ENCODE peak calls at places on chromosomes 12 and 14, in nine cellular contexts. K is cerebellar cortex; W is foreskin melanocyte; B is mesenchymal stem cell; T is spleen; G is stimulated activated CD4-positive, alpha-beta T cell treated with anti-CD3 and anti-CD28 coated beads, Interleukin-1b, Interleukin-23, amount 100 ng/mL, for 1 hour; Y is testis; S is left colon; V is body of pancreas. L is an unnamed sample.

GRCh38 chr14:97407701-97408407 is 610.7 kb downstream of the VRK1 start:
- DNase-seq in Y (no peak), V (no peak), S (no peak), T (no peak), W (no peak), B (no peak), G (no peak), K (no peak), L (no peak)

GRCh38 chr12:51028811-51029146 is 2.6 kb upstream of the SLC11A2 start:
- DNase-seq in G (no peak), T (no peak), K (no peak), V (no peak), B (peak; percentile 26), S (no peak), Y (no peak), W (no peak), L (no peak)

GRCh38 chr14:99549684-99550083 is 54.3 kb downstream of the CCDC85C start:
- DNase-seq in T (no peak), Y (peak; percentile 64), S (no peak), B (no peak), G (no peak), K (no peak), V (no peak), W (no peak), L (no peak)

GRCh38 chr12:57229041-57229633 is 374 bp upstream of the SHMT2 start:
- DNase-seq in V (no peak), Y (no peak), W (no peak), G (no peak), T (no peak), B (peak; percentile 50), S (no peak), K (peak; percentile 54), L (no peak)

GRCh38 chr12:3000548-3001275 is 41.5 kb downstream of the TEAD4 start:
- DNase-seq in S (no peak), Y (no peak), K (no peak), V (peak; percentile 71), G (no peak), T (no peak), B (peak; percentile 14), W (no peak), L (no peak)

GRCh38 chr12:6536894-6537579 is 2.7 kb downstream of the GAPDH start:
- DNase-seq in K (peak; percentile 22), W (no peak), B (peak; percentile 33), G (no peak), S (no peak), V (no peak), Y (no peak), T (no peak), L (no peak)

GRCh38 chr12:113837059-113837458 is 129.1 kb downstream of the RBM19 start:
- DNase-seq in K (no peak), Y (no peak), S (no peak), V (no peak), G (no peak), T (no peak), B (no peak), W (no peak), L (no peak)

GRCh38 chr14:28381656-28382055 is 384.9 kb upstream of the FOXG1 start:
- DNase-seq in Y (no peak), B (no peak), W (no peak), T (no peak), K (no peak), S (no peak), G (no peak), V (no peak), L (no peak)

GRCh38 chr14:50067723-50068495 is 48.5 kb downstream of the VCPKMT start:
- DNase-seq in K (no peak), G (no peak), Y (no peak), W (no peak), T (peak; percentile 29), V (peak; percentile 56), S (no peak), B (no peak), L (no peak)

GRCh38 chr14:51552275-51552674 is 99.4 kb upstream of the FRMD6 start:
- DNase-seq in G (no peak), V (no peak), Y (no peak), K (no peak), T (no peak), W (no peak), B (no peak), S (no peak), L (no peak)

GRCh38 chr12:108798551-108799221 is 58.7 kb downstream of the SSH1 start:
- DNase-seq in B (peak; percentile 53), W (no peak), S (no peak), G (no peak), K (peak; percentile 68), Y (no peak), V (no peak), T (peak; percentile 51), L (no peak)

GRCh38 chr12:124764870-124765570 is 98.6 kb downstream of the SCARB1 start:
- DNase-seq in S (no peak), Y (no peak), V (peak; percentile 55), B (peak; percentile 100), G (no peak), K (no peak), T (no peak), W (peak; percentile 49), L (no peak)

GRCh38 chr14:22039938-22040780 is 366.5 kb upstream of the OR4E1 start:
- DNase-seq in K (no peak), Y (no peak), B (peak; percentile 1), S (peak; percentile 10), W (peak; percentile 10), V (no peak), G (no peak), T (no peak), L (no peak)

GRCh38 chr14:91352101-91352500 is 65.5 kb downstream of the CCDC88C start:
- DNase-seq in G (no peak), B (no peak), T (peak; percentile 74), S (no peak), W (no peak), V (no peak), Y (peak; percentile 47), K (no peak), L (no peak)

GRCh38 chr14:81453166-81453766 is 53.1 kb upstream of the STON2 start:
- DNase-seq in V (peak; percentile 63), G (peak; percentile 12), S (peak; percentile 59), Y (peak; percentile 69), T (no peak), B (peak; percentile 48), K (peak; percentile 64), W (peak; percentile 45), L (peak; percentile 69)

GRCh38 chr12:122841544-122842321 is 6.5 kb downstream of the HIP1R start:
- DNase-seq in V (peak; percentile 52), B (peak; percentile 84), G (no peak), K (no peak), S (no peak), Y (no peak), W (no peak), T (no peak), L (no peak)

GRCh38 chr12:43786899-43787693 is 19.0 kb downstream of the TWF1 start:
- DNase-seq in Y (no peak), B (no peak), S (no peak), V (no peak), W (no peak), T (no peak), K (no peak), G (no peak), L (no peak)

GRCh38 chr12:122946690-122947271 is 19.5 kb downstream of the ABCB9 start:
- DNase-seq in S (peak; percentile 78), W (peak; percentile 100), B (peak; percentile 100), T (peak; percentile 88), G (peak; percentile 42), Y (peak; percentile 63), V (peak; percentile 86), K (peak; percentile 62), L (peak; percentile 75)

GRCh38 chr12:1927751-1928351 is 9.4 kb upstream of the CACNA2D4 start:
- DNase-seq in S (no peak), T (peak; percentile 73), B (no peak), K (peak; percentile 32), V (no peak), Y (peak; percentile 16), G (no peak), W (no peak), L (no peak)

GRCh38 chr12:19045421-19045820 is 84.1 kb upstream of the PLEKHA5 start:
- DNase-seq in T (no peak), G (no peak), Y (no peak), B (peak; percentile 28), K (no peak), S (no peak), V (no peak), W (no peak), L (no peak)

GRCh38 chr14:22657861-22658260 is 13.7 kb upstream of the OR6J1 start:
- DNase-seq in Y (no peak), S (no peak), B (peak; percentile 58), K (peak; percentile 38), W (no peak), G (no peak), T (no peak), V (peak; percentile 10), L (peak; percentile 36)

GRCh38 chr12:1920971-1921370 is 2.5 kb upstream of the CACNA2D4 start:
- DNase-seq in Y (peak; percentile 29), W (no peak), T (peak; percentile 91), B (no peak), K (no peak), G (no peak), S (no peak), V (no peak), L (peak; percentile 26)

GRCh38 chr14:20986811-20987210 is 3.0 kb upstream of the METTL17 start:
- DNase-seq in V (peak; percentile 25), S (no peak), G (no peak), Y (no peak), B (peak; percentile 91), T (no peak), W (peak; percentile 67), K (no peak), L (no peak)

GRCh38 chr12:47763481-47764344 is 5.0 kb upstream of the RAPGEF3 start:
- DNase-seq in W (no peak), K (no peak), T (no peak), G (no peak), V (no peak), B (no peak), S (no peak), Y (no peak), L (no peak)

GRCh38 chr14:103030741-103031565 is 26.4 kb downstream of the CDC42BPB start:
- DNase-seq in Y (no peak), T (peak; percentile 33), V (no peak), G (no peak), W (no peak), B (peak; percentile 28), K (no peak), S (no peak), L (no peak)

GRCh38 chr14:60226296-60226695 is 22.7 kb upstream of the PPM1A start:
- DNase-seq in B (no peak), S (no peak), Y (no peak), T (no peak), G (no peak), V (no peak), K (no peak), W (no peak), L (no peak)

GRCh38 chr12:20421338-20421890 is 53.1 kb downstream of the PDE3A start:
- DNase-seq in G (no peak), K (no peak), V (no peak), W (no peak), Y (no peak), T (no peak), S (peak; percentile 49), B (no peak), L (peak; percentile 2)

GRCh38 chr12:57093412-57094193 is 4.7 kb downstream of the NAB2 start:
- DNase-seq in B (peak; percentile 87), S (peak; percentile 67), G (no peak), V (peak; percentile 67), T (peak; percentile 89), W (peak; percentile 68), Y (peak; percentile 81), K (peak; percentile 72), L (peak; percentile 88)

GRCh38 chr12:101794574-101794973 is 36.2 kb downstream of the GNPTAB start:
- DNase-seq in G (no peak), T (no peak), K (no peak), Y (no peak), B (no peak), S (no peak), W (no peak), V (no peak), L (no peak)

GRCh38 chr12:3342051-3342450 is 149.0 kb upstream of the PRMT8 start:
- DNase-seq in B (peak; percentile 22), G (no peak), W (peak; percentile 15), V (peak; percentile 27), K (no peak), S (peak; percentile 50), T (peak; percentile 62), Y (peak; percentile 85), L (peak; percentile 40)

GRCh38 chr12:2396448-2396871 is 343.7 kb downstream of the CACNA1C start:
- DNase-seq in Y (peak; percentile 32), G (no peak), S (peak; percentile 21), W (no peak), V (peak; percentile 25), B (no peak), K (no peak), T (no peak), L (no peak)

L was measured in GM20000.